ENCODE peak calls at places on chromosome 9, in four cellular contexts. H is NT2/D1, K is heart right ventricle, S is colonic mucosa. W is an unnamed sample.

GRCh38 chr9:16870606-16871357 is at the start of gene BNC2:
- DNase-seq in H (peak; percentile 66), K (peak; percentile 47), S (peak; percentile 31), W (peak; percentile 81)

GRCh38 chr9:87516222-87516930 is 18.7 kb downstream of the DAPK1 start:
- DNase-seq in H (no peak), K (peak; percentile 35), S (no peak), W (peak; percentile 74)

GRCh38 chr9:69178583-69179011 is 4.5 kb downstream of the TJP2 start:
- DNase-seq in H (no peak), K (no peak), S (no peak), W (no peak)

GRCh38 chr9:109110326-109111014 is 9.3 kb downstream of the TMEM245 start:
- DNase-seq in H (no peak), K (no peak), S (no peak), W (no peak)

GRCh38 chr9:111957856-111958631 is 61.4 kb downstream of the UGCG start:
- DNase-seq in H (no peak), K (no peak), S (no peak), W (peak; percentile 40)

GRCh38 chr9:124769451-124770358 is 1.4 kb downstream of the NR6A1 start:
- DNase-seq in H (no peak), K (peak; percentile 36), S (peak; percentile 85), W (peak; percentile 55)

GRCh38 chr9:132578367-132578932 is 4.0 kb upstream of the BARHL1 start:
- DNase-seq in H (no peak), K (no peak), S (no peak), W (no peak)

GRCh38 chr9:1042466-1042865 is 7.7 kb upstream of the DMRT2 start:
- DNase-seq in H (no peak), K (no peak), S (peak; percentile 48), W (no peak)

DNA sequence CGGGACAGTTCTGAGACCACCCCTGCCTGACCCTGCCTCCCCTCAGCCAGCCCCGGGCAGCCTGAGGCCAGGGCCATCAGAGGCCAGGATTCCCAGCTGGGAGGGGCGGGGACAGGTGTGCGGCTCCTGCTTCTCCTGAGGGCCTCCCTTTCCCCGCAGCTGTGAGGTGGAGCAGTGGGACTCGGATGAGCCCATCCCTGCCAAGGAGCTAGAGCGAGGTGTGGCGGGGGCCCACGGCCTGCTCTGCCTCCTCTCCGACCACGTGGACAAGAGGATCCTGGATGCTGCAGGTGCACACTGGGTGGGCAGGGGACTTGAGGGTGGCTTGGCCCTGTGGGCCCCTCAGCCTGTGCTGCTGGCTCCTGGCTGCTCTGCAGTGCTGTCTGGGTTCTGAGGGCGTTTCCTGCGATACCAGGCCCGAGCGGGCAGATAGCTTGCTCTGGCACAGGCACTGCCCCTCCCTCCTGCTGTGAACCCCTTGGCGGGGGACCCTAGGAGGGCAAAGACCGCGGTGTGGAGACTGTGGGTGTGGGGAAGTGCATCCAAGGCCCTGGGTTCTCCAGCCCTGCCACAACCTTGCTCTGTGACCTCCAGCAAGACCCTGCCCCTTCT is 2.3 kb downstream of the GRHPR start:
- DNase-seq in H (no peak), K (no peak), S (no peak), W (no peak)
- H3K36me3 ChIP-seq in H (peaks cover 65% of the 10 kb centered on the region), K (peaks cover 50% of the 10 kb centered on the region), S (no peaks in the 10 kb centered on the region), W (no peaks in the 10 kb centered on the region)

GRCh38 chr9:137269231-137269772 is 8.2 kb upstream of the TOR4A start:
- DNase-seq in H (no peak), K (peak; percentile 62), S (peak; percentile 69), W (peak; percentile 6)

GRCh38 chr9:137266589-137267453 is 10.7 kb upstream of the TOR4A start:
- DNase-seq in H (no peak), K (no peak), S (no peak), W (no peak)

GRCh38 chr9:137266162-137266527 is 11.0 kb downstream of the NELFB start:
- DNase-seq in H (no peak), K (peak; percentile 43), S (no peak), W (peak; percentile 4)

GRCh38 chr9:137268538-137269201 is 8.9 kb upstream of the TOR4A start:
- DNase-seq in H (no peak), K (peak; percentile 34), S (no peak), W (no peak)

DNA sequence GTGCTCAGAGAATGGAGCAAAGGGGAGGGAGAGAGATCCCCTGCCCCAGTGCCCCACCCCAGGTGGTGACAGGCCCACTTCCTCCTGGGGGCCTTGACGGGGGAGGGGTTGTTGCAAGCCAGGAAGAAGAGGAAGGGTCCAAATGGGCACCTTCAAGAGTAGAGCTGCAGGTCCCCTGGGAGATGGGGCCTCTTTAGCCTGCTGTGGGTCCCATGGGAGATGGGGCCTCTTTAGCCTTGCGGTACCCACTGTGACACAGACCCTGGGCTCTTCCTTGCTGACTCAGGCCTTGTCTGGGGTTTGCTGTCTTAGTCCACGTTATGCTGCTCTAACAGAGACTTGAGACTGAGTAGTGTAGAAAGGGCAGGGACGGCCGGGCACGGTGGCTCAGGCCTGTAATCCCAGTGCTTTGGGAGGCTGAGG is 9.6 kb upstream of the TOR4A start:
- DNase-seq in H (no peak), K (no peak), S (no peak), W (no peak)
- H3K36me3 ChIP-seq in H (peaks cover 87% of the 10 kb centered on the region), K (peaks cover 92% of the 10 kb centered on the region), S (peaks cover 14% of the 10 kb centered on the region), W (no peaks in the 10 kb centered on the region)

DNA sequence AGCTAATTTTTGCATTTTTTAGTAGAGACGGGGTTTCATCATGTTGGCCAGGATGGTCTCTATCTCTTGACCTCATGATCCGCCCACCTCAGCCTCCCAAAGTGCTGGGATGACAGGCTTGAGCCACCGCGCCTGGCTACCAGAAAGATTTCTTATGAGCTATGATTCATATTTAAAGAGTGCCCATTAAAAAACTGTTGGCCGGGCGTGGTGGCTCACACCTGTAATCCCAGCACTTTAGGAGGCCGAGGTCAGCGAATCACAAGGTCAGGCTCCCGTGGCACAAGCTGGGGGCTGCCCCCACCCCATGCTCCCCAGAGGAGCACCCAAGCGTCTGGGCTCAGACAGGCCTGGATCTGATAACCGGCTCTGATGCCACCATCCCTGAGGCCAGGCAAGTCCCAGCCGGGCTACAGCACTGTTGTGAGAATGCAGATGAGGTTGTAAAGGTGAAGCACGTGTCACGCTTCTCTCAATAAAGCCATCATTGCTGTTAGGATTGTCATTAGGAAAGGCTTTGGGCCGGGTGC is 13.9 kb downstream of the QRFP start:
- DNase-seq in H (no peak), K (no peak), S (no peak), W (no peak)
- H3K36me3 ChIP-seq in H (peaks cover 95% of the 10 kb centered on the region), K (peaks cover 100% of the 10 kb centered on the region), S (peaks cover 40% of the 10 kb centered on the region), W (no peaks in the 10 kb centered on the region)

GRCh38 chr9:20623021-20623747 is 885 bp upstream of the MLLT3 start:
- DNase-seq in H (no peak), K (peak; percentile 36), S (peak; percentile 69), W (peak; percentile 26)
- H3K36me3 ChIP-seq in H (no peaks in the 10 kb centered on the region), K (no peaks in the 10 kb centered on the region), S (no peaks in the 10 kb centered on the region), W (no peaks in the 10 kb centered on the region)

GRCh38 chr9:136358016-136358415 is 5.5 kb downstream of the DNLZ start:
- DNase-seq in H (no peak), K (no peak), S (no peak), W (no peak)
- H3K36me3 ChIP-seq in H (peaks cover 65% of the 10 kb centered on the region), K (peaks cover 44% of the 10 kb centered on the region), S (no peaks in the 10 kb centered on the region), W (no peaks in the 10 kb centered on the region)